ENCODE peak calls at places on chromosome 13, in four cellular contexts. One of them, this sample, is unnamed.

GRCh38 chr13:110390572-110390971 is 83.5 kb downstream of the COL4A2 start:
- DNase-seq in HepG2: no peak
- DNase-seq in K562: no peak
- DNase-seq in H1: no peak
- DNase-seq in this sample: no peak

GRCh38 chr13:106163426-106163825 is 372.0 kb downstream of the EFNB2 start:
- DNase-seq in HepG2: no peak
- DNase-seq in K562: no peak
- DNase-seq in H1: no peak
- DNase-seq in this sample: no peak

GRCh38 chr13:100130930-100131511 is 42.1 kb downstream of the PCCA start:
- DNase-seq in HepG2: no peak
- DNase-seq in K562: no peak
- DNase-seq in H1: no peak
- DNase-seq in this sample: no peak

GRCh38 chr13:89967701-89968100 is 1379.8 kb upstream of the MIR17HG start:
- DNase-seq in HepG2: no peak
- DNase-seq in K562: no peak
- DNase-seq in H1: no peak
- DNase-seq in this sample: no peak

GRCh38 chr13:39597828-39598227 is 5.2 kb downstream of the LHFPL6 start:
- DNase-seq in HepG2: no peak
- DNase-seq in K562: no peak
- DNase-seq in H1: no peak
- DNase-seq in this sample: no peak

GRCh38 chr13:107421028-107421427 is 794.3 kb downstream of the LIG4 start:
- DNase-seq in HepG2: no peak
- DNase-seq in K562: no peak
- DNase-seq in H1: no peak
- DNase-seq in this sample: no peak

GRCh38 chr13:47126432-47126831 is 229.6 kb upstream of the HTR2A start:
- DNase-seq in HepG2: no peak
- DNase-seq in K562: no peak
- DNase-seq in H1: no peak
- DNase-seq in this sample: no peak

GRCh38 chr13:42532561-42533335 is 41.2 kb upstream of the TNFSF11 start:
- DNase-seq in HepG2: no peak
- DNase-seq in K562: no peak
- DNase-seq in H1: no peak
- DNase-seq in this sample: peak

GRCh38 chr13:111521030-111521429 is 200.6 kb downstream of the TEX29 start:
- DNase-seq in HepG2: no peak
- DNase-seq in K562: no peak
- DNase-seq in H1: no peak
- DNase-seq in this sample: no peak

GRCh38 chr13:29496241-29496712 is 99.2 kb downstream of the SLC7A1 start:
- DNase-seq in HepG2: no peak
- DNase-seq in K562: no peak
- DNase-seq in H1: no peak
- DNase-seq in this sample: no peak

GRCh38 chr13:64639206-64639605 is 2590.9 kb downstream of the PCDH9 start:
- DNase-seq in HepG2: no peak
- DNase-seq in K562: no peak
- DNase-seq in H1: no peak
- DNase-seq in this sample: no peak

GRCh38 chr13:86188170-86188569 is 389.0 kb upstream of the SLITRK6 start:
- DNase-seq in HepG2: no peak
- DNase-seq in K562: no peak
- DNase-seq in H1: no peak
- DNase-seq in this sample: no peak

GRCh38 chr13:80334582-80335260 is 6.2 kb downstream of the SPRY2 start:
- DNase-seq in HepG2: no peak
- DNase-seq in K562: no peak
- DNase-seq in H1: no peak
- DNase-seq in this sample: no peak

GRCh38 chr13:109095126-109095525 is 465.7 kb downstream of the MYO16 start:
- DNase-seq in HepG2: no peak
- DNase-seq in K562: no peak
- DNase-seq in H1: no peak
- DNase-seq in this sample: no peak

GRCh38 chr13:40665754-40666057 is 735 bp downstream of the FOXO1 start:
- DNase-seq in HepG2: no peak
- DNase-seq in K562: peak
- DNase-seq in H1: no peak
- DNase-seq in this sample: no peak

GRCh38 chr13:20525144-20525600 is 485 bp downstream of the CRYL1 start:
- DNase-seq in HepG2: peak
- DNase-seq in K562: peak
- DNase-seq in H1: no peak
- DNase-seq in this sample: no peak

GRCh38 chr13:80547885-80548284 is 207.0 kb upstream of the SPRY2 start:
- DNase-seq in HepG2: no peak
- DNase-seq in K562: no peak
- DNase-seq in H1: no peak
- DNase-seq in this sample: no peak

GRCh38 chr13:98535501-98536357 is 41.2 kb downstream of the STK24 start:
- DNase-seq in HepG2: peak
- DNase-seq in K562: no peak
- DNase-seq in H1: no peak
- DNase-seq in this sample: no peak

GRCh38 chr13:70424428-70424827 is 316.2 kb upstream of the KLHL1 start:
- DNase-seq in HepG2: no peak
- DNase-seq in K562: no peak
- DNase-seq in H1: peak
- DNase-seq in this sample: no peak

GRCh38 chr13:77719128-77719527 is 21.6 kb downstream of the SLAIN1 start:
- DNase-seq in HepG2: no peak
- DNase-seq in K562: no peak
- DNase-seq in H1: no peak
- DNase-seq in this sample: no peak

GRCh38 chr13:74133657-74134201 is 475 bp downstream of the KLF12 start:
- DNase-seq in HepG2: peak
- DNase-seq in K562: peak
- DNase-seq in H1: peak
- DNase-seq in this sample: peak
- TF ChIP-seq TAF1 in HepG2: no peak
- TF ChIP-seq TAF1 in K562: no peak
- TF ChIP-seq TAF1 in H1: peak
- TF ChIP-seq TAF1 in this sample: peak

GRCh38 chr13:19345158-19345557 is 163.5 kb upstream of the TUBA3C start:
- DNase-seq in HepG2: no peak
- DNase-seq in K562: no peak
- DNase-seq in H1: no peak
- DNase-seq in this sample: no peak
- TF ChIP-seq ATF3 in HepG2: no peak
- TF ChIP-seq ATF3 in K562: no peak
- TF ChIP-seq ATF3 in H1: no peak
- TF ChIP-seq ATF3 in this sample: no peak

GRCh38 chr13:94178625-94179244 is 300.7 kb downstream of the DCT start:
- DNase-seq in HepG2: peak
- DNase-seq in K562: no peak
- DNase-seq in H1: no peak
- DNase-seq in this sample: no peak
- TF ChIP-seq TAF1 in HepG2: no peak
- TF ChIP-seq TAF1 in K562: no peak
- TF ChIP-seq TAF1 in H1: no peak
- TF ChIP-seq TAF1 in this sample: no peak

DNA sequence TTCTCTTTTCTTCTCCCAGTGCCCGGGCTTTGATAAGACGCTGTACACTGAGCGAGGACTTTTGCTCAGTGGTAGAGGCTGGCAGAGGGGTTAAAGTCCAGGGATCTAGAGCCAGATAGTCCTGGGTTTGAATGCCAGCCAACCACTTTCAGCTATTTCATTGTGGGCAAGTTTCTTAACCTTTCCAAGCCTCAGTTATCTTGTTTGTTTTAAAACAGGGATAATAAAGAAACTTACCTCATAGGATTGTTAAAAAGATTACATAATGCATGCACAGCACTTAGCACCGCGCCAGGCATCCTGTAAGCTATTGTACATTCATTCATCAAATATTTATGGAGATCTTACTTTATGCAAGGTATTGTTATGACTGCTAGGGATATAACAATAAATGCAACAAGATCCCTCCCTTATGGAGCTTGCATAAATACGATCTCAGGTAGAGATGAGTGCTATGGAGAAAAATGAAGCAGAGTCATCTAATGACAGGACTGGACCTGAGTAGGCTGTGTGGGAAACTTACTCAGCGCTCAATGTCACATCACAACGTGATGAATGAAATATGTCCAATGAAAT is 70.8 kb downstream of the LNX2 start:
- DNase-seq in HepG2: no peak
- DNase-seq in K562: no peak
- DNase-seq in H1: no peak
- DNase-seq in this sample: no peak
- TF ChIP-seq ATF3 in HepG2: no peak
- TF ChIP-seq ATF3 in K562: no peak
- TF ChIP-seq ATF3 in H1: no peak
- TF ChIP-seq ATF3 in this sample: no peak

GRCh38 chr13:43785681-43786471 is 896 bp downstream of the ENOX1 start:
- DNase-seq in HepG2: no peak
- DNase-seq in K562: peak
- DNase-seq in H1: no peak
- DNase-seq in this sample: no peak
- TF ChIP-seq TAF1 in HepG2: no peak
- TF ChIP-seq TAF1 in K562: no peak
- TF ChIP-seq TAF1 in H1: no peak
- TF ChIP-seq TAF1 in this sample: no peak

DNA sequence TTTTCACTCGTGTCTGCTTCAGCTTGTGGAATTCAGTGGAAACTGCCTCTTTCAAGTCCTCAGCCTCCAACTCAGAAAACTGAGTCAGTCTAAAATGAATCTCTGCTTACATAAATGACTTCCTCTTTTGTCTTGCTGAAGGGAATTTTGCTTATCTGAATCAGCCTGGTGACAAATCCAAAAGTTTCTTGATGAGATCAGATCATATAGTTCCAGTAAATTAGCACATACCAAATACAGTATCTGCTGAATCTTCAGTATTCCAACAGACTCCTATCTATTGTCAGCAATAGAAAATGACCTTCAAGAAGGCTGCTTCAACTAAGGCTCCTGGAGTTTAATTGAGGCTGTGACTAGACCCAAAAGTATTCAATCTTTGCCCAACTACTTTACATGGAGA is 290.0 kb downstream of the MZT1 start:
- DNase-seq in HepG2: no peak
- DNase-seq in K562: no peak
- DNase-seq in H1: no peak
- DNase-seq in this sample: no peak
- TF ChIP-seq ATF3 in HepG2: no peak
- TF ChIP-seq ATF3 in K562: no peak
- TF ChIP-seq ATF3 in H1: no peak
- TF ChIP-seq ATF3 in this sample: no peak

GRCh38 chr13:44874886-44875630 is 114.2 kb downstream of the NUFIP1 start:
- DNase-seq in HepG2: no peak
- DNase-seq in K562: no peak
- DNase-seq in H1: no peak
- DNase-seq in this sample: no peak
- TF ChIP-seq TAF1 in HepG2: no peak
- TF ChIP-seq TAF1 in K562: no peak
- TF ChIP-seq TAF1 in H1: no peak
- TF ChIP-seq TAF1 in this sample: no peak